ENCODE peak calls at places on chromosome 4, in five cellular contexts. V, J, S, B and C are unnamed samples.

GRCh38 chr4:4762909-4763814 is 96.3 kb upstream of the MSX1 start:
- DNase-seq in V (no peak), J (no peak), S (peak; percentile 10), B (no peak), C (no peak)

GRCh38 chr4:152357206-152357605 is 178.7 kb downstream of the FBXW7 start:
- DNase-seq in V (no peak), J (no peak), S (peak; percentile 30), B (no peak), C (no peak)

GRCh38 chr4:42750831-42751230 is 93.9 kb upstream of the ATP8A1 start:
- DNase-seq in V (no peak), J (no peak), S (no peak), B (no peak), C (no peak)

GRCh38 chr4:153497988-153498967 is 32.1 kb downstream of the TMEM131L start:
- DNase-seq in V (no peak), J (no peak), S (no peak), B (no peak), C (no peak)

GRCh38 chr4:151418385-151418784 is 9.4 kb downstream of the FHIP1A start:
- DNase-seq in V (no peak), J (no peak), S (no peak), B (no peak), C (no peak)

GRCh38 chr4:56909083-56909981 is 1.6 kb downstream of the REST start:
- DNase-seq in V (peak; percentile 73), J (peak; percentile 56), S (peak; percentile 33), B (no peak), C (no peak)

GRCh38 chr4:74531952-74532794 is 87.2 kb downstream of the AREG start:
- DNase-seq in V (no peak), J (no peak), S (peak; percentile 90), B (no peak), C (no peak)

GRCh38 chr4:123746981-123747380 is 350.4 kb downstream of the SPRY1 start:
- DNase-seq in V (no peak), J (no peak), S (no peak), B (no peak), C (no peak)

GRCh38 chr4:148152868-148153630 is 289.2 kb downstream of the NR3C2 start:
- DNase-seq in V (no peak), J (no peak), S (no peak), B (no peak), C (no peak)

GRCh38 chr4:14726441-14727405 is 275.6 kb upstream of the CPEB2 start:
- DNase-seq in V (no peak), J (peak; percentile 19), S (peak; percentile 80), B (no peak), C (no peak)

GRCh38 chr4:74738756-74739155 is 55.6 kb downstream of the BTC start:
- DNase-seq in V (no peak), J (no peak), S (no peak), B (no peak), C (no peak)

GRCh38 chr4:78022517-78022916 is 34.6 kb upstream of the FRAS1 start:
- DNase-seq in V (no peak), J (no peak), S (no peak), B (no peak), C (no peak)

GRCh38 chr4:150181536-150181935 is 103.3 kb downstream of the DCLK2 start:
- DNase-seq in V (no peak), J (no peak), S (no peak), B (no peak), C (peak; percentile 64)
- TF ChIP-seq EP300 in V (no peak), J (no peak), S (no peak), B (no peak), C (no peak)

GRCh38 chr4:182141046-182141445 is 102.2 kb upstream of the TENM3 start:
- DNase-seq in V (no peak), J (no peak), S (no peak), B (peak; percentile 71), C (no peak)

GRCh38 chr4:182140547-182140946 is 102.7 kb upstream of the TENM3 start:
- DNase-seq in V (no peak), J (no peak), S (no peak), B (peak; percentile 13), C (no peak)

GRCh38 chr4:182139481-182139880 is 103.7 kb upstream of the TENM3 start:
- DNase-seq in V (no peak), J (no peak), S (no peak), B (no peak), C (no peak)

GRCh38 chr4:182141623-182142022 is 101.6 kb upstream of the TENM3 start:
- DNase-seq in V (no peak), J (no peak), S (no peak), B (no peak), C (no peak)

GRCh38 chr4:182137343-182137742 is 105.9 kb upstream of the TENM3 start:
- DNase-seq in V (no peak), J (no peak), S (no peak), B (no peak), C (no peak)
- TF ChIP-seq EP300 in V (no peak), J (no peak), S (no peak), B (no peak), C (no peak)

GRCh38 chr4:183838987-183839712 is 66.0 kb upstream of the STOX2 start:
- DNase-seq in V (no peak), J (no peak), S (peak; percentile 33), B (peak; percentile 47), C (no peak)

GRCh38 chr4:183841001-183841400 is 64.1 kb upstream of the STOX2 start:
- DNase-seq in V (no peak), J (no peak), S (no peak), B (no peak), C (no peak)

GRCh38 chr4:183837222-183837621 is 67.9 kb upstream of the STOX2 start:
- DNase-seq in V (no peak), J (no peak), S (no peak), B (no peak), C (no peak)

GRCh38 chr4:183842134-183842838 is 62.8 kb upstream of the STOX2 start:
- DNase-seq in V (no peak), J (no peak), S (no peak), B (no peak), C (no peak)

GRCh38 chr4:183840311-183840710 is 64.8 kb upstream of the STOX2 start:
- DNase-seq in V (no peak), J (peak; percentile 81), S (peak; percentile 74), B (no peak), C (no peak)
- TF ChIP-seq EP300 in V (no peak), J (no peak), S (no peak), B (no peak), C (no peak)

GRCh38 chr4:19030048-19030447 is 1008.5 kb upstream of the LCORL start:
- DNase-seq in V (no peak), J (no peak), S (no peak), B (no peak), C (no peak)

GRCh38 chr4:19024047-19024446 is 1002.5 kb upstream of the LCORL start:
- DNase-seq in V (no peak), J (no peak), S (no peak), B (no peak), C (no peak)

GRCh38 chr4:19026281-19026680 is 1004.7 kb upstream of the LCORL start:
- DNase-seq in V (no peak), J (no peak), S (no peak), B (no peak), C (no peak)

GRCh38 chr4:19021617-19022016 is 1000.1 kb upstream of the LCORL start:
- DNase-seq in V (no peak), J (no peak), S (no peak), B (no peak), C (no peak)

DNA sequence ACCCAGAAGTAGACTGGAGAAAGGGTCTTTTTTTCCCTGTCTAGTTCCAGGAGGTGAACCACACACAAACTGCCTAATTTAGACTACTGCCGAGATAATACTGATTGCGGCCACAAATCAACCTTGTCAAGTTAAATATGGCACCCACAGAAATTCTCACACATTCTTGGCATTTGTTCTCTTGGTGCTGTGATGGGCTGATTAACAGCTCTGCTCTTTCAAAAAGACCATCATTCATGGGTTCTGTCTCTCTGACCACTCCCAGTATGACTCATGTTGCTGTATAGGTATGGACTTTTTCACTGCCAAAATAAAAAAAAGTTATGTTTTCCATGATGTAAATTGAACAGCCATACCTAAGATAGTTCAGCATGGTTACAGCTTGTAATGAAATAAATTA is 1003.5 kb upstream of the LCORL start:
- DNase-seq in V (no peak), J (no peak), S (no peak), B (no peak), C (no peak)
- TF ChIP-seq EP300 in V (no peak), J (no peak), S (no peak), B (no peak), C (no peak)

GRCh38 chr4:22091351-22091731 is 142.8 kb upstream of the KCNIP4 start:
- DNase-seq in V (no peak), J (no peak), S (no peak), B (no peak), C (no peak)

GRCh38 chr4:22094217-22094616 is 145.6 kb upstream of the KCNIP4 start:
- DNase-seq in V (no peak), J (no peak), S (no peak), B (no peak), C (no peak)

GRCh38 chr4:22093126-22093525 is 144.6 kb upstream of the KCNIP4 start:
- DNase-seq in V (no peak), J (no peak), S (no peak), B (no peak), C (no peak)

GRCh38 chr4:22091906-22092305 is 143.3 kb upstream of the KCNIP4 start:
- DNase-seq in V (no peak), J (no peak), S (no peak), B (no peak), C (no peak)

GRCh38 chr4:22090655-22091350 is 142.2 kb upstream of the KCNIP4 start:
- DNase-seq in V (no peak), J (no peak), S (no peak), B (no peak), C (no peak)
- TF ChIP-seq EP300 in V (no peak), J (no peak), S (no peak), B (no peak), C (no peak)

GRCh38 chr4:139555073-139555704 is 830 bp downstream of the SETD7 start:
- DNase-seq in V (peak; percentile 95), J (peak; percentile 89), S (peak; percentile 91), B (peak; percentile 95), C (peak; percentile 96)
- TF ChIP-seq EP300 in V (no peak), J (no peak), S (no peak), B (no peak), C (no peak)